ENCODE peak calls at places on chromosomes 11 and 22, in five cellular contexts. U, F, L, T and C are unnamed samples. For H3K36me3, the result is how much of the 10 kb centered on the place peaks cover.

GRCh38 chr11:33778682-33779081 is 4.4 kb upstream of the FBXO3 start:
- DNase-seq in U (no peak), F (no peak), L (no peak), T (no peak), C (no peak)

GRCh38 chr11:12418019-12418611 is 40.7 kb downstream of the PARVA start:
- DNase-seq in F (no peak), U (peak), L (no peak), T (no peak), C (no peak)

GRCh38 chr11:75929706-75930105 is 114.7 kb downstream of the UVRAG start:
- DNase-seq in F (no peak), U (no peak), T (no peak), L (no peak), C (no peak)

GRCh38 chr11:104609297-104609696 is 289.0 kb downstream of the CASP12 start:
- DNase-seq in L (peak), U (peak), F (peak), T (peak), C (no peak)

GRCh38 chr22:31106001-31106571 is 1.3 kb downstream of the SELENOM start:
- DNase-seq in L (no peak), T (no peak), U (no peak), F (peak), C (no peak)

GRCh38 chr22:46072981-46073682 is 77.2 kb upstream of the PPARA start:
- DNase-seq in U (no peak), T (no peak), L (no peak), F (no peak), C (no peak)

GRCh38 chr22:27554841-27555456 is 246.6 kb downstream of the MN1 start:
- DNase-seq in U (no peak), F (no peak), T (peak), L (no peak), C (no peak)

GRCh38 chr11:82818399-82819043 is 81.7 kb downstream of the PRCP start:
- DNase-seq in F (no peak), U (no peak), T (no peak), L (peak), C (no peak)

GRCh38 chr22:49949914-49950292 is 10.7 kb upstream of the PIM3 start:
- DNase-seq in L (no peak), T (no peak), U (no peak), F (no peak), C (no peak)

GRCh38 chr11:65084598-65085375 is 765 bp downstream of the ZFPL1 start:
- DNase-seq in L (no peak), T (no peak), U (peak), F (no peak), C (no peak)

GRCh38 chr22:44085743-44086741 is 61.9 kb downstream of the PARVB start:
- DNase-seq in U (peak), L (peak), T (peak), F (peak), C (peak)

GRCh38 chr22:30408388-30409101 is 11.7 kb downstream of the SEC14L2 start:
- DNase-seq in T (peak), U (peak), F (no peak), L (peak), C (no peak)

GRCh38 chr11:133710681-133711240 is 134.6 kb downstream of the SPATA19 start:
- DNase-seq in T (no peak), F (no peak), U (no peak), L (no peak), C (no peak)

GRCh38 chr11:65927904-65928397 is 8.7 kb downstream of the DRAP1 start:
- DNase-seq in T (no peak), L (no peak), F (peak), U (no peak), C (no peak)

GRCh38 chr11:86473991-86474833 is 99.5 kb downstream of the CCDC81 start:
- DNase-seq in L (no peak), U (peak), F (no peak), T (peak), C (no peak)

GRCh38 chr11:130209944-130210854 is 50.6 kb downstream of the ST14 start:
- DNase-seq in U (no peak), F (peak), L (no peak), T (no peak), C (no peak)

GRCh38 chr11:27205779-27206549 is 157.1 kb downstream of the CCDC34 start:
- DNase-seq in T (no peak), U (no peak), L (no peak), F (peak), C (no peak)

GRCh38 chr11:116530705-116531104 is 242.1 kb downstream of the BUD13 start:
- DNase-seq in F (no peak), U (no peak), T (no peak), L (no peak), C (no peak)

GRCh38 chr11:22807855-22808558 is 21.6 kb downstream of the SVIP start:
- DNase-seq in L (no peak), T (peak), U (no peak), F (no peak), C (no peak)

GRCh38 chr11:63687845-63688244 is 6.5 kb downstream of the RTN3 start:
- DNase-seq in F (no peak), U (no peak), L (no peak), T (no peak), C (no peak)

GRCh38 chr11:126231725-126232459 is 20.3 kb downstream of the FAM118B start:
- DNase-seq in L (no peak), F (no peak), T (peak), U (no peak), C (no peak)

GRCh38 chr22:27046126-27046525 is 388.7 kb downstream of the MIAT start:
- DNase-seq in F (no peak), T (no peak), U (no peak), L (no peak), C (no peak)

GRCh38 chr22:30860176-30861105 is 108.1 kb downstream of the MORC2 start:
- DNase-seq in F (no peak), T (no peak), L (no peak), U (no peak), C (no peak)

GRCh38 chr22:23884133-23884532 is 10.1 kb upstream of the MIF start:
- DNase-seq in L (no peak), U (no peak), F (no peak), T (no peak), C (no peak)

GRCh38 chr11:6319879-6320410 is 356 bp downstream of the CAVIN3 start:
- DNase-seq in U (peak), L (no peak), F (peak), T (no peak), C (no peak)

GRCh38 chr11:114066046-114066648 is 6.6 kb downstream of the ZBTB16 start:
- DNase-seq in L (no peak), U (no peak), F (no peak), T (no peak), C (no peak)

GRCh38 chr11:46279393-46280099 is 2.1 kb downstream of the CREB3L1 start:
- DNase-seq in F (peak), T (peak), L (no peak), U (no peak), C (no peak)

GRCh38 chr11:134393638-134394037 is 18.4 kb downstream of the B3GAT1 start:
- DNase-seq in T (peak), U (no peak), F (peak), L (peak), C (no peak)

GRCh38 chr22:22748297-22748743 is 103.9 kb downstream of the GGTLC2 start:
- DNase-seq in U (peak), T (peak), F (peak), L (peak), C (no peak)
- TF ChIP-seq CTCF in U (peak), T (peak), F (peak), L (peak), C (peak)

GRCh38 chr11:131664811-131665210 is 294.4 kb downstream of the NTM start:
- DNase-seq in T (no peak), F (no peak), U (no peak), L (no peak), C (no peak)

GRCh38 chr11:131663403-131664200 is 293.2 kb downstream of the NTM start:
- DNase-seq in T (no peak), L (no peak), F (no peak), U (no peak), C (no peak)

GRCh38 chr11:131666006-131666405 is 295.6 kb downstream of the NTM start:
- DNase-seq in U (no peak), T (no peak), F (no peak), L (no peak), C (no peak)

GRCh38 chr11:131665344-131665968 is 295.0 kb downstream of the NTM start:
- DNase-seq in T (no peak), L (no peak), F (no peak), U (no peak), C (no peak)

DNA sequence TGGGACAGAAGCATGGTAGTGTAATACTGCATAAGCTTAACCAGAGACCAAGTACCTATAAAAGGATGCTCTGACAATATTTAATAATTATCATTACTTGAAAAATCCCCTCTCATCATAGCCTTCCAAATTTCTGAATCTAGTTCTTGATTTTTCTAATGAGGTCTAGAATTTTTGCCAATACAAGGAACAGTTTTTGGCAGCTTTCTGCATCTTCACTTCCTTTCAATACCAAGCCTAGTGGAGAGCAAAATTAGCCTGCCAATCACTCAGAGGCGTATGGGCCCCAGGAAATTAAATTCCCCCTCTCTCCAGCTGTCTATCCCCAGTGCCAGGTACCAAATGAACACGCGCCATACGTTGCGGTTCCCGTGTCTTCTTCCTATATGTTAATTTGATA is 293.8 kb downstream of the NTM start:
- DNase-seq in U (no peak), L (no peak), T (no peak), F (no peak), C (no peak)
- H3K36me3 ChIP-seq in U (under half), L (under half), T (under half), F (under half), C (under half)

DNA sequence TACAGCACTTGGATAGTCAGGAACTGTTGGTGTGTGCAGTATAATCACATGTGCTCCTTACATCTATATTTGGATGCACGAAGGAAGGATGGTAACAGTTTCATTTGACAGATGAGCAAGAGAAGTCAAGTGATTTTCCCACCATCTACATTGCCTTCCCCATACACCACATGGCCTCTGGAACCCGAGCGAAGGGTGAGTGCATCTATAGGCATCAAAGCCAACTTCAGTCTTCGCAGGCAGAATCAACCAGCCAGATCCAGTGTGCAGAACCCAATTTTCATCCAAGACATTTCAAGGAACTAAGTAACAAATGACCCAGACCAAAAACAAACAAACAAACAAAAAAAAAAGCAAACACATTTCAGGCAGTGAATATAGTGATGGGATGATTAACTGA is 85.1 kb upstream of the BLID start:
- DNase-seq in U (no peak), L (no peak), F (no peak), T (no peak), C (no peak)
- H3K4me3 ChIP-seq in U (no peak), L (no peak), F (no peak), T (peak), C (no peak)

GRCh38 chr22:21624880-21625791 is 4.7 kb downstream of the YDJC start:
- DNase-seq in L (no peak), F (no peak), T (no peak), U (no peak), C (no peak)

GRCh38 chr22:21623402-21623970 is 6.3 kb downstream of the YDJC start:
- DNase-seq in L (no peak), U (no peak), F (no peak), T (no peak), C (no peak)

GRCh38 chr22:21626073-21626734 is 3.6 kb downstream of the YDJC start:
- DNase-seq in T (no peak), F (no peak), L (no peak), U (no peak), C (no peak)

GRCh38 chr22:21622624-21623401 is 7.0 kb downstream of the YDJC start:
- DNase-seq in U (no peak), F (no peak), T (no peak), L (no peak), C (no peak)

GRCh38 chr22:21624120-21624879 is 5.5 kb downstream of the YDJC start:
- DNase-seq in L (no peak), T (peak), U (peak), F (peak), C (no peak)
- TF ChIP-seq CTCF in L (peak), T (peak), U (peak), F (peak), C (peak)

GRCh38 chr22:41280065-41280464 is 5.9 kb downstream of the RANGAP1 start:
- DNase-seq in U (peak), T (no peak), F (no peak), L (no peak), C (no peak)
- H3K36me3 ChIP-seq in U (under half), T (under half), F (under half), L (under half), C (under half)